ENCODE peak calls at places on chromosomes 12 and 14, in four cellular contexts. H, Z, L and D are unnamed samples.

GRCh38 chr12:2450553-2450952 is 344.2 kb upstream of the FKBP4 start:
- DNase-seq in H (no peak), Z (no peak), L (no peak), D (no peak)

GRCh38 chr14:60324837-60325236 is 75.8 kb downstream of the PPM1A start:
- DNase-seq in H (no peak), Z (no peak), L (no peak), D (no peak)

GRCh38 chr14:69895109-69895508 is 15.9 kb downstream of the SMOC1 start:
- DNase-seq in H (no peak), Z (no peak), L (no peak), D (no peak)

GRCh38 chr14:100540141-100540925 is 46.9 kb downstream of the BEGAIN start:
- DNase-seq in H (peak), Z (no peak), L (no peak), D (peak)

GRCh38 chr14:54257424-54257823 is 139.4 kb upstream of the CDKN3 start:
- DNase-seq in H (peak), Z (no peak), L (no peak), D (no peak)

GRCh38 chr12:56645201-56645716 is 525 bp downstream of the ATP5F1B start:
- DNase-seq in H (peak), Z (no peak), L (no peak), D (no peak)

GRCh38 chr12:70683976-70684375 is 46.7 kb upstream of the PTPRB start:
- DNase-seq in H (no peak), Z (no peak), L (no peak), D (no peak)

GRCh38 chr12:73678335-73678734 is 859.3 kb upstream of the ATXN7L3B start:
- DNase-seq in H (peak), Z (no peak), L (no peak), D (peak)

GRCh38 chr12:47094804-47095203 is 15.0 kb upstream of the AMIGO2 start:
- DNase-seq in H (no peak), Z (no peak), L (no peak), D (no peak)

GRCh38 chr12:109696485-109697269 is 16.9 kb upstream of the FAM222A start:
- DNase-seq in H (no peak), Z (peak), L (no peak), D (no peak)

GRCh38 chr14:92704036-92704804 is 44.2 kb downstream of the LGMN start:
- DNase-seq in H (no peak), Z (no peak), L (no peak), D (peak)

GRCh38 chr12:32947203-32947795 is 50.7 kb upstream of the PKP2 start:
- DNase-seq in H (peak), Z (no peak), L (no peak), D (peak)

GRCh38 chr12:32644455-32644854 is 34.6 kb upstream of the DNM1L start:
- DNase-seq in H (no peak), Z (no peak), L (no peak), D (no peak)

GRCh38 chr12:128026696-128027574 is 240.0 kb upstream of the TMEM132C start:
- DNase-seq in H (no peak), Z (no peak), L (no peak), D (no peak)

GRCh38 chr14:69637503-69638030 is 26.2 kb downstream of the SUSD6 start:
- DNase-seq in H (no peak), Z (no peak), L (no peak), D (no peak)

GRCh38 chr12:123907726-123908476 is 64.7 kb downstream of the CCDC92 start:
- DNase-seq in H (no peak), Z (no peak), L (no peak), D (no peak)

GRCh38 chr14:60757617-60758016 is 23.1 kb downstream of the MNAT1 start:
- DNase-seq in H (no peak), Z (peak), L (no peak), D (no peak)

GRCh38 chr14:95452176-95452889 is 64.1 kb downstream of the SYNE3 start:
- DNase-seq in H (peak), Z (no peak), L (peak), D (no peak)

GRCh38 chr14:24228902-24229301 is 3.3 kb downstream of the NEDD8 start:
- DNase-seq in H (no peak), Z (no peak), L (no peak), D (no peak)

GRCh38 chr12:91178139-91178561 is 4.5 kb downstream of the DCN start:
- DNase-seq in H (peak), Z (peak), L (no peak), D (no peak)

GRCh38 chr12:78403136-78403535 is 461.4 kb upstream of the SYT1 start:
- DNase-seq in H (no peak), Z (peak), L (no peak), D (no peak)

GRCh38 chr12:126760109-126760508 is 1506.9 kb upstream of the TMEM132C start:
- DNase-seq in H (no peak), Z (no peak), L (no peak), D (no peak)

GRCh38 chr12:34294671-34295365 is 272.5 kb downstream of the ALG10 start:
- DNase-seq in H (no peak), Z (no peak), L (no peak), D (no peak)

GRCh38 chr12:57899010-57899662 is 42.2 kb upstream of the ATP23 start:
- DNase-seq in H (no peak), Z (peak), L (no peak), D (peak)

GRCh38 chr14:85580536-85581165 is 50.7 kb downstream of the FLRT2 start:
- DNase-seq in H (no peak), Z (peak), L (no peak), D (no peak)

GRCh38 chr12:99618657-99619056 is 28.9 kb upstream of the GARIN6 start:
- DNase-seq in H (peak), Z (no peak), L (no peak), D (peak)

GRCh38 chr12:82299617-82300016 is 58.6 kb downstream of the CCDC59 start:
- DNase-seq in H (peak), Z (no peak), L (no peak), D (no peak)

GRCh38 chr14:104473649-104474574 is 105.7 kb upstream of the C14orf180 start:
- DNase-seq in H (peak), Z (no peak), L (no peak), D (no peak)

DNA sequence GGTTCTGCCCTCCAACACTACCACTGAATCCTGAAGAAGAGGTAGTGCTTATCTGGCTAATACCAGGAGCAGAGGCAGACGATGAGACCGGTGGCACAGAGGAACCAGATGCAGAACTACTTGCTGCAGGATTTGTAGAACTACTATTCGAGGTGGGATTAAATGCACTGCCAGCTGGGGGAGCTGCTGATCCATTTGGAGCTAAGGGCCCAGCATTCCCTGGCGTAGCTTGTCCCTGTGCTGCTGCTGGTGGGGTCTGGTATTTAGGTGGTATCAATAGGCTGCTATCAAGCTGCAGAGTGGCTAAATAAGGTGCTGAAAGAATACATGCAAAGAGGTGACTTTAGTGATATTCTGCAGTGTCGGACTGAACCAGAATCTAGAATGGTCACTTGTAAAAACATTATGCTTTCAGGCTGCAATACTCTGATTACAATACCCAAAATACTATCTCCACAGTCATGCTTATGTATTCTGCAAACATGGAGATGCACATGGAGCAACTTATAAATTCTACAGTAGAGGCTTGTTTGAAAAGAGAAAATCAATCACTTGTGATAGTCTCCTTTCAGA is 294.2 kb downstream of the MED13L start:
- DNase-seq in H (peak), Z (no peak), L (peak), D (no peak)
- H3K4ac ChIP-seq in H (no peak), Z (no peak), L (no peak), D (no peak)

GRCh38 chr14:103041464-103041863 is 15.9 kb downstream of the CDC42BPB start:
- DNase-seq in H (no peak), Z (no peak), L (no peak), D (no peak)
- H3K4me2 ChIP-seq in H (no peak), Z (no peak), L (no peak), D (no peak)

GRCh38 chr12:95790912-95791849 is 617 bp upstream of the NTN4 start:
- DNase-seq in H (peak), Z (peak), L (peak), D (peak)

GRCh38 chr12:95789126-95790024 is 1.2 kb downstream of the NTN4 start:
- DNase-seq in H (peak), Z (peak), L (no peak), D (peak)

GRCh38 chr12:95787274-95787814 is 3.2 kb downstream of the NTN4 start:
- DNase-seq in H (no peak), Z (peak), L (no peak), D (no peak)

GRCh38 chr12:95790025-95790911 is at the start of gene NTN4:
- DNase-seq in H (peak), Z (peak), L (peak), D (peak)

GRCh38 chr12:95788637-95789036 is 1.9 kb downstream of the NTN4 start:
- DNase-seq in H (no peak), Z (peak), L (no peak), D (no peak)
- H3K4me3 ChIP-seq in H (no peak), Z (peak), L (no peak), D (no peak)

DNA sequence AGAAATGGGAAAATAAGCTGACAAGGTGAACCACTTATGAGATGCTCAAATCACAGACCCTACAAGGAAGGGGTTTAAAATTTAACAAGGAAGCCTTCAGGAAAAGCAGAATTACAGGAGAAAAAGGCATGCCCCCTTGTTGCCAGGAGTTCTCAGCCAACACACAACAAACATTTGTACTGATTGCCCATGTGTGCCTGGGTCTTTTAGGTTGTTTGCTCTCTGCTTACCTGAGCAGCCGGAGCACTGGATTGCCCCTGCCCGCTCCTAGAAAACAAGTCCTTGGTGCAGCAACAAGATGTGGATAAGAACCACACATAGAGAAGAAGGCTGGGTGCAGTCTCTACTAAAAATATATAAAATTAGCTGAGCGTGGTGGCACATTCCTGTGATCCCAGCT is 3.4 kb downstream of the DRAM1 start:
- DNase-seq in H (no peak), Z (no peak), L (no peak), D (no peak)
- H3K4ac ChIP-seq in H (no peak), Z (no peak), L (no peak), D (no peak)

DNA sequence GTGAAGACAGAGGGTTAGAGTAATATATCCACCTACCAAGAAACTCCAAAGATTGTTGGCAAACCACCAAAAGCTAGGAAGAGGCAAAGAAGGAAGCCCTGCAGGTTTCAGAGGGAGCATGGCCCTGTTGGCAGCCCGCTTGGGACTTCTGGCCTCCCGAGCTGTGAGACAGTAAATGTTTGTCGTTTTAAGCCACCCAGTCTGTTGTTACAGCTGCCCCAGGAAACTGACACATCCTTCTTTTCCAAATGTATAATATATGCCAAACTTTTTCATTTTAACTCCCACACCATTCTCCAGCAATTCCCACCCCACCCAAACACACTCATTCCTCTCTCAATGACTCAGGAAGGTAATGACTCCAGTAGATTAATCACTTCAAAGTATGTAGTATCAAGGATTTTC is 74.0 kb downstream of the RPS29 start:
- DNase-seq in H (no peak), Z (peak), L (no peak), D (no peak)
- H3K4me2 ChIP-seq in H (no peak), Z (no peak), L (no peak), D (no peak)

GRCh38 chr14:28773176-28773575 is 6.6 kb downstream of the FOXG1 start:
- DNase-seq in H (peak), Z (no peak), L (no peak), D (no peak)
- H3K4me3 ChIP-seq in H (no peak), Z (no peak), L (no peak), D (no peak)

DNA sequence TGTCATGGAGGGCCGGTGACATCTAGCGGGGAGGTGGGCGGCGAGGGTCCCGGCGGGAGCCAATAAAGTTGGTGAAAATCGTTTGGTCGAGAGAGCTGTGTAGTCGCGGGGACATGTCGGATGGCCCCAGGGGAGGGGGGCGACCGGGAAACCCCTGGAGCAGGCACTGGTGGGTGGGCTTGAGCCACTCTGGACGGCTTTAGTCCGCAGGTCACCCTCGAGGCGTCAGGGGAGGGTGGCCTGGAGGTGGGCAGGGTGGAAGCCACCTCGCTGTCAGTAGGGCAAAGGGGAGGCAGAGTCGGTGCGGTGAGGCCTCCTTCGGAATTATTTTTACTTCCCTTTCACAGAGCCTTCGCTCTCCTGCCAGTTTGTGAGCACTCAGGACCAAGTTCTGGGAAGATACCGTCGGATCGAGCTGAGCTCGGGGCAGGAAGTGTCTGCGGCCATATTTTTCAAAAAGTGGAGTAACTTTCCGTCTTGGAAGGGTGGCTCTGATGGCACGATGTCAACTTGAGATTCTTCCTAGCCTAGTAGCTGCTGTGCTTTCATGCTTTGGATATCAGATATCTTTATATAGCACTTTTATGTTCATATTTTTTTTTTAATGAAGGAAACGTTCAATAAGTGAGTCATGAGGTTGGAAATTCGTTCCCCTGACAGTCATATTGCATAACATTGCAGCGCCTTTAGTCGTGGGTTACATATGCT is 28.2 kb downstream of the WBP11 start:
- DNase-seq in H (peak), Z (peak), L (peak), D (peak)
- H3K4ac ChIP-seq in H (no peak), Z (peak), L (no peak), D (peak)

DNA sequence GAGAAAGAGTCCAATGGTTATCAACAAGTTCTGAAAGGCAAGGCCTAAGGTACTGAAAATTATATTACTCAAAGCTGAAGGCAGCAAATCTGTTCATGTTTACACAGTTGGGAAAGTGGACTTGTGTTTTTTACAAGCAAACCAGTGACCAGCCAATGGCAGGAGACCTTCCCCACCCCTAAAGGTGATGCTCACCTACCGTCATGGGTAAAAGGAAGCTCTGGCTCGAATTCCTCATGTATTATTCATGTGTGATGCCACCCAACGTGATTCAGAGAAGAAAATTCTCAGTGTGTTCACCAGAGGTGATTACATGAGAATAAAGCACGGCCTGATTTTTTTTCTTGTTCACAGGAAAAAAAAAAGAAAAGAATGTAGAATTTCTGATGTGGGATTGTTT is 1161.2 kb upstream of the SEL1L start:
- DNase-seq in H (no peak), Z (no peak), L (no peak), D (peak)
- H3K4me2 ChIP-seq in H (no peak), Z (no peak), L (no peak), D (no peak)